ENCODE peak calls at places on chromosomes 6 and 20, in six cellular contexts. F is brain microvascular endothelial cell, M is AG10803, K is dorsolateral prefrontal cortex, N is right lobe of liver, U is tibial nerve. Z is an unnamed sample.

GRCh38 chr6:12369781-12370262 is 79.7 kb downstream of the EDN1 start:
- DNase-seq in N (no peak), K (no peak), F (no peak), M (no peak), U (no peak), Z (no peak)

GRCh38 chr6:125191916-125192609 is 38.5 kb downstream of the TPD52L1 start:
- DNase-seq in M (peak; percentile 75), F (peak; percentile 93), K (peak; percentile 9), N (no peak), U (peak; percentile 34), Z (peak; percentile 34)

GRCh38 chr20:38970302-38970701 is 8.2 kb downstream of the DHX35 start:
- DNase-seq in M (peak; percentile 81), F (peak; percentile 81), K (no peak), N (no peak), U (no peak), Z (peak; percentile 81)

GRCh38 chr6:118980063-118980462 is 45.1 kb upstream of the MCM9 start:
- DNase-seq in M (peak; percentile 36), N (peak; percentile 59), U (peak; percentile 67), F (no peak), K (no peak), Z (peak; percentile 45)

GRCh38 chr6:148779142-148779562 is 32.3 kb downstream of the UST start:
- DNase-seq in U (no peak), M (peak; percentile 55), N (no peak), K (no peak), F (no peak), Z (peak; percentile 14)

GRCh38 chr20:4979841-4980410 is 21.4 kb downstream of the SLC23A2 start:
- DNase-seq in N (no peak), U (no peak), M (no peak), F (no peak), K (no peak), Z (no peak)

GRCh38 chr6:30821862-30822784 is 62.2 kb upstream of the DDR1 start:
- DNase-seq in K (no peak), F (peak; percentile 52), U (peak; percentile 58), N (no peak), M (peak; percentile 51), Z (peak; percentile 65)

GRCh38 chr20:21027569-21027968 is 78.6 kb downstream of the LINC00237 start:
- DNase-seq in F (no peak), N (no peak), U (no peak), M (no peak), K (no peak), Z (no peak)

GRCh38 chr6:43282060-43282459 is 16.0 kb upstream of the SLC22A7 start:
- DNase-seq in U (no peak), M (no peak), K (no peak), F (no peak), N (no peak), Z (no peak)

GRCh38 chr6:36430351-36430750 is 12.3 kb downstream of the PXT1 start:
- DNase-seq in U (no peak), K (no peak), M (no peak), F (peak; percentile 79), N (no peak), Z (no peak)

GRCh38 chr6:100763617-100764016 is 117.5 kb downstream of the ASCC3 start:
- DNase-seq in M (no peak), F (no peak), K (no peak), U (no peak), N (no peak), Z (no peak)

GRCh38 chr6:26457407-26457795 is 354 bp upstream of the BTN2A1 start:
- DNase-seq in N (peak; percentile 53), U (no peak), K (peak; percentile 30), M (no peak), F (no peak), Z (no peak)

GRCh38 chr6:25263602-25264001 is 15.6 kb upstream of the CARMIL1 start:
- DNase-seq in F (peak; percentile 78), M (peak; percentile 69), U (no peak), N (no peak), K (no peak), Z (peak; percentile 85)

GRCh38 chr6:134936927-134937326 is 13.0 kb downstream of the ALDH8A1 start:
- DNase-seq in F (no peak), U (no peak), N (no peak), M (peak; percentile 92), K (no peak), Z (peak; percentile 62)

GRCh38 chr6:36514554-36515456 is 32.5 kb downstream of the STK38 start:
- DNase-seq in U (no peak), N (peak; percentile 68), K (no peak), F (no peak), M (no peak), Z (no peak)

GRCh38 chr20:59386819-59387218 is 86.4 kb downstream of the EDN3 start:
- DNase-seq in K (no peak), U (no peak), F (no peak), N (no peak), M (no peak), Z (no peak)

GRCh38 chr6:133208183-133208755 is 32.9 kb upstream of the EYA4 start:
- DNase-seq in M (no peak), U (no peak), K (no peak), F (no peak), N (no peak), Z (no peak)

GRCh38 chr6:72410769-72411168 is 211.1 kb upstream of the KCNQ5 start:
- DNase-seq in U (no peak), K (no peak), N (no peak), M (no peak), F (no peak), Z (no peak)

GRCh38 chr6:166413491-166413951 is 30.8 kb upstream of the MPC1 start:
- DNase-seq in U (no peak), K (no peak), F (no peak), M (no peak), N (no peak), Z (no peak)

DNA sequence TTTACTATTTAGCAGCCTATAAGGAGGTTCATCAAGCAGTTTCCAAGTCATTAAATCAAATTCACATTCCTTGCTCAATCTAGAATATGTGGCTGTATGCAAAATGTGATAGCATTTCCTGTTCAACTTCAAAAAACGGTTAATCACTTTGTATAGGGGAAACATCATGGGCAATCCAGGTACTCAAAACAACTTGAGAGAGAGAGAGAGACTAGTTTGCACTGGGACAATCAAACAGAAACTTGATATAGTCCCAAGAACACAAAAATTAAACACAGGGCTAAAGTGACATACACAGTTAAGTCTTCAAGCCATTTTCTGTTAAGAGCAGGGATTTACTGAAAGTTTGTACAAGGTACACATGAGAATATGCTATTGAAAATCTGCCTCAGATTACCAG is 7.4 kb downstream of the CPNE1 start:
- DNase-seq in U (no peak), M (no peak), F (no peak), N (no peak), K (no peak), Z (no peak)
- H3K4me3 ChIP-seq in U (no peak overlapping the region), M (no peak overlapping the region), F (no peak overlapping the region), N (no peak overlapping the region), K (no peak overlapping the region), Z (no peak overlapping the region)

DNA sequence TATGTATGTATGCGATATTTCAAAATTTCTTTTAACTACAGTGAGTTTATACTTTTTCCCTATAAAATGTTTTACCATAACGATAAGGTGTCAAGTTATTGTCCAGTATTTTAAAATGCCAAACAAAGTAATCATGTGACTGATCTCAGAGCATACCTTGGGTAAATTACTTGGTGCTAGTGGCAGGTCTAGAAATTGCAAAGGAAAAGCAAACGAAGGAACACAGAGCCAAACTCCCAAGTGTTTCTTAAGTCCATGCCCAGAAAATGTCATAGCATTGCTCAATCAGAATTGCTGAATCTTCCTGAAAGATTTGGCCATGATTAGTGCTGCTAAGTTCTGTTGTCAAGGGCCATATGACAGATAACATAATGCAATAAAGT is 77.5 kb downstream of the CAP2 start:
- DNase-seq in U (peak; percentile 22), M (peak; percentile 94), K (no peak), F (no peak), N (no peak), Z (peak; percentile 46)
- TF ChIP-seq CTCF in U (no peak), M (peak; percentile 48), K (no peak), F (no peak), N (no peak), Z (no peak)

DNA sequence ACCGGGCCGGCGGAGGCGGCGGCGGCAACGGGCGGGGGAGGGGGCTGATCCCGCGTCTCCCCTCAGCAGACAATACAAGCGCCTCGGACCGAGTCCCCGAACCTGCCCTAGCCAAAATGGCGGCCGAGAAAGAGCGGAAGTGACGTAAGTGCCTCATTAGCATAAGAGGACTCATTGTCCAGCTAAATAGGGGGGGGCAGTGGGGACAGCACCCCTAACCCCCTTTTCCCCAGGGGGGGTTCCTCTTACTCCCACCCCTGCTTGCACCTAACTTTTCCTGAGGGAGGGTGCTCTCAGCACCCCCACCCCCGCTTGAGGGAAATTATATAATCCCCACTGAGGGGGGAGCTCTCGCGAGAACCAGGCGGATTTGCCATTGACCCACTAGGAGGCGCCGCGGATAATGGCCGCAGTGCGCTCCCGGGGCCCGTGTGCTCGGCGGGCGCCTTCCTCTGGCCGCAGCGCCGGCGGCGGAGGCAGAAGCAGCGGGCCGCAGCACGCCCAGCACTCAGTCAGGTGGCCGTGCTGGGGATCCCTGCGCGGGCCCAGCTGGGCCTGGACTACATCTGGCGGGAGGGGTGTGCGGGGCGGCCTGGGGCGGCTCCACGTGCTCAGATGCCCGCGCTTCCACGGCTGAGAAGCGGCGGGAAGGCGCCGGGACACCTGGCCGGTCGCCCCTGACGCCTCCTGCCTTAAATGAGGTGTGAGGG is at the start of gene ADNP:
- DNase-seq in U (peak; percentile 92), F (peak; percentile 86), N (peak; percentile 91), M (peak; percentile 90), K (peak; percentile 87), Z (peak; percentile 94)
- H3K4me3 ChIP-seq in U (peak within 1 kb of the TSS; percentile 83), F (peak within 1 kb of the TSS; percentile 85), N (peak within 1 kb of the TSS; percentile 68), M (peak within 1 kb of the TSS; percentile 66), K (peak within 1 kb of the TSS; percentile 72), Z (peak within 1 kb of the TSS; percentile 73)

GRCh38 chr6:2351807-2352431 is 106.5 kb upstream of the GMDS start:
- DNase-seq in F (peak; percentile 40), M (peak; percentile 69), K (no peak), N (no peak), U (no peak), Z (peak; percentile 47)

GRCh38 chr6:2351090-2351489 is 105.7 kb upstream of the GMDS start:
- DNase-seq in K (no peak), M (no peak), F (no peak), U (no peak), N (no peak), Z (no peak)

GRCh38 chr6:2354138-2354491 is 108.7 kb upstream of the GMDS start:
- DNase-seq in F (no peak), M (no peak), N (no peak), U (no peak), K (no peak), Z (no peak)

GRCh38 chr6:2355155-2355554 is 109.8 kb upstream of the GMDS start:
- DNase-seq in F (no peak), K (no peak), U (no peak), N (no peak), M (peak; percentile 10), Z (no peak)

DNA sequence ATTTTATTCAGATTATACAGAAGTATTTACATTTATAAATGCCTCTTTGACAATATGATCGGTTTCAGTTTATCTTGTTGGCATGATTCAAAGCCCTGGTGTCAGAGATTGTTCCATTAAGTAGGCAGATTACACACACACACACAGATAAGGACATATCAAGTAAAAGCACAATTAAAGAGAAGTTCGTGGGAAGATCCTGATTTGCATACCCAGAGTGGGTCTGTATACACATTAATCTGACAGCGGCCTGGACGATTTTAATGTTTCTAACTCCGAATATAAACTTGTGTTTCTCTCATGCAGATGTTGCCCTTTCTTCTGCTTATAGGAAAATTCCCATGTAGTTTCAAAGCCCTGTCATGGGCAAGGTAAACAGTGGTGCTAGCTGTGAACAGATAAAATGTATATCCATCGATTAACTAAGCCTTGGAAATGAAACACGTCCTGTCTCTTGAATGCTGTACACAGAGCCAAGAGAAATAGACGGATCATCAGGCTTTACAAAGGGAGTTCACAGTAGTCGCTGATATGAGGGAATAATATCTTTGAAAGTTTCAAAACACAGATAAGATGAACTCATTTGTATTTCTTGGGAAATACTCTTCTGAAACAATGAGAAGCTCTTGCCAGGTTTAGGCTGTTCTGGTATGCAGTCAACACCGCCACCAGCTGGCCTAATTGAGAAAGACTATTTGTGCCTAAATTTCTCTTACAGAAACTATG is 108.2 kb upstream of the GMDS start:
- DNase-seq in N (peak; percentile 67), U (peak; percentile 89), M (peak; percentile 77), F (peak; percentile 86), K (peak; percentile 45), Z (peak; percentile 67)
- TF ChIP-seq CTCF in N (peak; percentile 82), U (peak; percentile 82), M (peak; percentile 87), F (peak; percentile 82), K (peak; percentile 77), Z (peak; percentile 76)

Z was measured in foreskin fibroblast.